ENCODE peak calls at places on chromosome 22, in seven cellular contexts. One of them, this sample, is unnamed.

GRCh38 chr22:45023431-45023830 is 13.6 kb upstream of the PHF21B start:
- DNase-seq in activated CD4-positive, alpha-beta T cell treated with anti-CD3 and anti-CD28 coated beads, Interleukin-2, amount 50 U/mL, for 1 hour: no peak
- DNase-seq in activated naive CD4-positive, alpha-beta T cell treated with anti-CD3 and anti-CD28 coated beads, Interleukin-2, amount 50 U/mL, for 16 hours: no peak
- DNase-seq in NCI-H1930: no peak
- DNase-seq in hepatic stellate cell: no peak
- DNase-seq in right atrium auricular region: no peak
- DNase-seq in globus pallidus: no peak
- DNase-seq in this sample: no peak

GRCh38 chr22:20002661-20003060 is 14.0 kb downstream of the ARVCF start:
- DNase-seq in activated CD4-positive, alpha-beta T cell treated with anti-CD3 and anti-CD28 coated beads, Interleukin-2, amount 50 U/mL, for 1 hour: no peak
- DNase-seq in activated naive CD4-positive, alpha-beta T cell treated with anti-CD3 and anti-CD28 coated beads, Interleukin-2, amount 50 U/mL, for 16 hours: no peak
- DNase-seq in NCI-H1930: no peak
- DNase-seq in hepatic stellate cell: no peak
- DNase-seq in right atrium auricular region: no peak
- DNase-seq in globus pallidus: no peak
- DNase-seq in this sample: no peak

GRCh38 chr22:35310556-35311550 is 11.2 kb downstream of the TOM1 start:
- DNase-seq in activated CD4-positive, alpha-beta T cell treated with anti-CD3 and anti-CD28 coated beads, Interleukin-2, amount 50 U/mL, for 1 hour: no peak
- DNase-seq in activated naive CD4-positive, alpha-beta T cell treated with anti-CD3 and anti-CD28 coated beads, Interleukin-2, amount 50 U/mL, for 16 hours: no peak
- DNase-seq in NCI-H1930: no peak
- DNase-seq in hepatic stellate cell: no peak
- DNase-seq in right atrium auricular region: no peak
- DNase-seq in globus pallidus: no peak
- DNase-seq in this sample: no peak

GRCh38 chr22:17120281-17120680 is 879 bp downstream of the TMEM121B start:
- DNase-seq in activated CD4-positive, alpha-beta T cell treated with anti-CD3 and anti-CD28 coated beads, Interleukin-2, amount 50 U/mL, for 1 hour: peak
- DNase-seq in activated naive CD4-positive, alpha-beta T cell treated with anti-CD3 and anti-CD28 coated beads, Interleukin-2, amount 50 U/mL, for 16 hours: peak
- DNase-seq in NCI-H1930: no peak
- DNase-seq in hepatic stellate cell: peak
- DNase-seq in right atrium auricular region: no peak
- DNase-seq in globus pallidus: no peak
- DNase-seq in this sample: no peak

GRCh38 chr22:36279219-36279666 is 26.3 kb downstream of the APOL1 start:
- DNase-seq in activated CD4-positive, alpha-beta T cell treated with anti-CD3 and anti-CD28 coated beads, Interleukin-2, amount 50 U/mL, for 1 hour: no peak
- DNase-seq in activated naive CD4-positive, alpha-beta T cell treated with anti-CD3 and anti-CD28 coated beads, Interleukin-2, amount 50 U/mL, for 16 hours: no peak
- DNase-seq in NCI-H1930: no peak
- DNase-seq in hepatic stellate cell: no peak
- DNase-seq in right atrium auricular region: no peak
- DNase-seq in globus pallidus: no peak
- DNase-seq in this sample: no peak

GRCh38 chr22:38186429-38186828 is 4.8 kb upstream of the PLA2G6 start:
- DNase-seq in activated CD4-positive, alpha-beta T cell treated with anti-CD3 and anti-CD28 coated beads, Interleukin-2, amount 50 U/mL, for 1 hour: no peak
- DNase-seq in activated naive CD4-positive, alpha-beta T cell treated with anti-CD3 and anti-CD28 coated beads, Interleukin-2, amount 50 U/mL, for 16 hours: no peak
- DNase-seq in NCI-H1930: no peak
- DNase-seq in hepatic stellate cell: no peak
- DNase-seq in right atrium auricular region: no peak
- DNase-seq in globus pallidus: no peak
- DNase-seq in this sample: no peak

GRCh38 chr22:48259991-48260670 is 1497.7 kb downstream of the TBC1D22A start:
- DNase-seq in activated CD4-positive, alpha-beta T cell treated with anti-CD3 and anti-CD28 coated beads, Interleukin-2, amount 50 U/mL, for 1 hour: no peak
- DNase-seq in activated naive CD4-positive, alpha-beta T cell treated with anti-CD3 and anti-CD28 coated beads, Interleukin-2, amount 50 U/mL, for 16 hours: no peak
- DNase-seq in NCI-H1930: no peak
- DNase-seq in hepatic stellate cell: no peak
- DNase-seq in right atrium auricular region: no peak
- DNase-seq in globus pallidus: no peak
- DNase-seq in this sample: no peak

GRCh38 chr22:25624486-25624885 is 60.0 kb downstream of the GRK3 start:
- DNase-seq in activated CD4-positive, alpha-beta T cell treated with anti-CD3 and anti-CD28 coated beads, Interleukin-2, amount 50 U/mL, for 1 hour: no peak
- DNase-seq in activated naive CD4-positive, alpha-beta T cell treated with anti-CD3 and anti-CD28 coated beads, Interleukin-2, amount 50 U/mL, for 16 hours: no peak
- DNase-seq in NCI-H1930: no peak
- DNase-seq in hepatic stellate cell: no peak
- DNase-seq in right atrium auricular region: no peak
- DNase-seq in globus pallidus: no peak
- DNase-seq in this sample: no peak